ENCODE peak calls at places on chromosomes 4 and X, in eight cellular contexts. T is retinal pigment epithelial cell, I is lung, H is choroid plexus epithelial cell, W is ovary, M is brain microvascular endothelial cell, Z is H9, P is tibial nerve. B is an unnamed sample.

GRCh38 chr4:11343536-11343935 is 85.2 kb downstream of the HS3ST1 start:
- DNase-seq in P (no peak), Z (peak), T (no peak), I (no peak), M (no peak), H (no peak), W (no peak), B (no peak)

GRCh38 chr4:1201851-1202525 is 29.6 kb upstream of the SPON2 start:
- DNase-seq in W (peak), T (no peak), H (peak), Z (no peak), P (peak), I (peak), M (peak), B (peak)

GRCh38 chr4:5635826-5636196 is 72.5 kb downstream of the EVC2 start:
- DNase-seq in T (peak), M (peak), Z (no peak), P (no peak), H (peak), I (no peak), W (no peak), B (no peak)

GRCh38 chr4:168848112-168848511 is 161.9 kb downstream of the CBR4 start:
- DNase-seq in W (no peak), M (no peak), I (no peak), H (peak), P (no peak), Z (no peak), T (no peak), B (no peak)

GRCh38 chr4:165518658-165519057 is 139.8 kb downstream of the CPE start:
- DNase-seq in W (no peak), P (no peak), I (no peak), H (no peak), Z (no peak), M (no peak), T (no peak), B (no peak)

GRCh38 chrX:131987252-131987651 is 35.9 kb upstream of the STK26 start:
- DNase-seq in M (no peak), P (no peak), Z (no peak), H (no peak), I (no peak), T (no peak), W (no peak), B (no peak)

GRCh38 chr4:183164963-183165362 is 65.9 kb downstream of the WWC2 start:
- DNase-seq in T (peak), H (peak), M (no peak), Z (no peak), W (no peak), I (peak), P (no peak), B (no peak)

GRCh38 chr4:3402409-3403103 is 39.2 kb upstream of the HGFAC start:
- DNase-seq in W (no peak), H (peak), T (no peak), Z (no peak), I (no peak), M (peak), P (no peak), B (no peak)

GRCh38 chr4:86855572-86855971 is 6.4 kb upstream of the SLC10A6 start:
- DNase-seq in M (peak), I (no peak), H (peak), Z (no peak), P (no peak), T (no peak), W (no peak), B (no peak)

GRCh38 chr4:54669831-54670230 is 12.1 kb downstream of the KIT start:
- DNase-seq in H (no peak), W (no peak), I (no peak), T (no peak), M (no peak), Z (peak), P (no peak), B (no peak)

GRCh38 chr4:15888515-15888914 is 50.0 kb downstream of the FGFBP1 start:
- DNase-seq in W (no peak), H (no peak), P (no peak), M (no peak), I (no peak), T (no peak), Z (no peak), B (no peak)

GRCh38 chr4:36348403-36348938 is 67.1 kb downstream of the DTHD1 start:
- DNase-seq in T (no peak), M (no peak), H (no peak), Z (no peak), W (no peak), P (no peak), I (no peak), B (no peak)

GRCh38 chr4:183758006-183758734 is 99.1 kb downstream of the TRAPPC11 start:
- DNase-seq in P (no peak), H (peak), Z (peak), W (no peak), M (no peak), T (no peak), I (no peak), B (peak)

GRCh38 chr4:141339386-141339785 is 118.7 kb downstream of the ZNF330 start:
- DNase-seq in M (no peak), W (no peak), I (no peak), Z (no peak), P (no peak), H (no peak), T (no peak), B (no peak)

GRCh38 chr4:54998991-54999390 is 126.4 kb downstream of the KDR start:
- DNase-seq in W (no peak), I (no peak), M (peak), H (peak), P (no peak), T (peak), Z (no peak), B (no peak)

GRCh38 chr4:83011779-83012630 is 1.4 kb upstream of the LIN54 start:
- DNase-seq in H (peak), P (no peak), T (no peak), M (peak), Z (peak), W (peak), I (peak), B (peak)

GRCh38 chrX:2320580-2321327 is 180.0 kb downstream of the DHRSX start:
- DNase-seq in M (no peak), P (peak), W (no peak), Z (no peak), T (peak), I (peak), H (peak), B (no peak)

GRCh38 chr4:113157086-113157857 is 107.8 kb downstream of the ANK2 start:
- DNase-seq in T (no peak), I (no peak), M (no peak), W (no peak), Z (no peak), H (no peak), P (no peak), B (no peak)

GRCh38 chr4:109552240-109552639 is 7.8 kb upstream of the MCUB start:
- DNase-seq in Z (no peak), P (no peak), T (no peak), H (no peak), W (no peak), M (no peak), I (no peak), B (no peak)

GRCh38 chr4:85828295-85828910 is 353.5 kb downstream of the ARHGAP24 start:
- DNase-seq in P (no peak), H (peak), M (no peak), T (peak), I (no peak), Z (no peak), W (no peak), B (no peak)

GRCh38 chrX:103175944-103176753 is 38.8 kb upstream of the BEX4 start:
- DNase-seq in P (peak), H (peak), W (peak), Z (peak), I (peak), T (no peak), M (peak), B (peak)

GRCh38 chr4:17063870-17064269 is 165.4 kb upstream of the LDB2 start:
- DNase-seq in H (peak), T (no peak), W (no peak), I (no peak), P (no peak), M (peak), Z (no peak), B (no peak)

GRCh38 chr4:100977746-100978397 is 369.5 kb downstream of the PPP3CA start:
- DNase-seq in P (no peak), M (no peak), H (peak), I (no peak), Z (no peak), W (no peak), T (no peak), B (no peak)

GRCh38 chrX:21373637-21374162 is 518 bp upstream of the CNKSR2 start:
- DNase-seq in M (no peak), H (no peak), T (no peak), I (no peak), Z (peak), P (no peak), W (no peak), B (no peak)

GRCh38 chr4:119932277-119932676 is 134.4 kb downstream of the MAD2L1 start:
- DNase-seq in Z (no peak), M (no peak), W (no peak), I (no peak), P (no peak), T (no peak), H (no peak), B (no peak)

GRCh38 chr4:42350611-42351182 is 46.6 kb upstream of the SHISA3 start:
- DNase-seq in P (no peak), T (no peak), H (no peak), M (no peak), W (no peak), Z (no peak), I (no peak), B (no peak)

GRCh38 chr4:31692407-31692940 is 972.3 kb downstream of the PCDH7 start:
- DNase-seq in P (no peak), T (no peak), I (no peak), Z (no peak), H (no peak), M (no peak), W (no peak), B (no peak)
- TF ChIP-seq CTCF in P (no peak), T (no peak), I (no peak), Z (peak), H (peak), M (peak), W (no peak), B (no peak)

GRCh38 chrX:47645530-47645929 is 4.8 kb downstream of the ELK1 start:
- DNase-seq in I (no peak), P (no peak), Z (no peak), W (peak), T (no peak), M (no peak), H (peak), B (no peak)

GRCh38 chrX:47648376-47648775 is 2.0 kb downstream of the ELK1 start:
- DNase-seq in T (no peak), I (no peak), P (no peak), Z (no peak), M (no peak), W (no peak), H (peak), B (no peak)

GRCh38 chrX:47644557-47645091 is 5.7 kb downstream of the ELK1 start:
- DNase-seq in W (no peak), M (no peak), I (no peak), T (no peak), P (no peak), Z (peak), H (peak), B (no peak)

GRCh38 chrX:47646636-47647035 is 3.7 kb downstream of the ELK1 start:
- DNase-seq in P (no peak), H (no peak), T (no peak), W (no peak), Z (no peak), M (no peak), I (no peak), B (no peak)

DNA sequence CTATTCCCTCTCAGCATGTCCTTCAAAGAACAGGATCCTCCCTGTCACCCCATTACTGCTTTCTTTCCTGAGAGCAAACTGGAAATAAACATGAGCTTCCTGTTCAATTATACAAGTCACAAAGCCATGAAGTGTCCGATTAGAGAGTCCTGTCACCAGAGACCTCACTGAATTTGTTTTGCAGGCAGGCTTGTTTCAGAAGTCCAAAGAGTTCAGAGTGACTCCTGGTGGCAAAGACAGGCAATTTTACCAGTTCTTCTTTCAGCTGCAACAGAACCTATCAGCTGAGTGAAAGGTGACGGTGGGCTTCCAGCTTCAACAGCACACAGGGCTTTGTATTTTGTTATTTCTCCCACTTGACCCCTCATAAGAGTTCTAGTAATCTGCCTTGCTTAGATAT is 6.4 kb downstream of the ELK1 start:
- DNase-seq in I (no peak), W (no peak), H (peak), T (no peak), Z (no peak), P (no peak), M (no peak), B (no peak)
- TF ChIP-seq CTCF in I (no peak), W (no peak), H (peak), T (peak), Z (peak), P (no peak), M (peak), B (peak)

GRCh38 chrX:153568612-153569011 is 30.3 kb downstream of the CCNQ start:
- DNase-seq in P (no peak), W (no peak), I (no peak), H (no peak), Z (peak), M (no peak), T (no peak), B (no peak)
- TF ChIP-seq CTCF in P (no peak), W (no peak), I (no peak), H (peak), Z (peak), M (peak), T (no peak), B (no peak)

GRCh38 chr4:121050251-121050650 is 22.1 kb downstream of the NDNF start:
- DNase-seq in H (peak), I (no peak), Z (no peak), T (no peak), P (no peak), W (no peak), M (no peak), B (no peak)
- TF ChIP-seq CTCF in H (peak), I (no peak), Z (peak), T (peak), P (no peak), W (no peak), M (peak), B (no peak)

DNA sequence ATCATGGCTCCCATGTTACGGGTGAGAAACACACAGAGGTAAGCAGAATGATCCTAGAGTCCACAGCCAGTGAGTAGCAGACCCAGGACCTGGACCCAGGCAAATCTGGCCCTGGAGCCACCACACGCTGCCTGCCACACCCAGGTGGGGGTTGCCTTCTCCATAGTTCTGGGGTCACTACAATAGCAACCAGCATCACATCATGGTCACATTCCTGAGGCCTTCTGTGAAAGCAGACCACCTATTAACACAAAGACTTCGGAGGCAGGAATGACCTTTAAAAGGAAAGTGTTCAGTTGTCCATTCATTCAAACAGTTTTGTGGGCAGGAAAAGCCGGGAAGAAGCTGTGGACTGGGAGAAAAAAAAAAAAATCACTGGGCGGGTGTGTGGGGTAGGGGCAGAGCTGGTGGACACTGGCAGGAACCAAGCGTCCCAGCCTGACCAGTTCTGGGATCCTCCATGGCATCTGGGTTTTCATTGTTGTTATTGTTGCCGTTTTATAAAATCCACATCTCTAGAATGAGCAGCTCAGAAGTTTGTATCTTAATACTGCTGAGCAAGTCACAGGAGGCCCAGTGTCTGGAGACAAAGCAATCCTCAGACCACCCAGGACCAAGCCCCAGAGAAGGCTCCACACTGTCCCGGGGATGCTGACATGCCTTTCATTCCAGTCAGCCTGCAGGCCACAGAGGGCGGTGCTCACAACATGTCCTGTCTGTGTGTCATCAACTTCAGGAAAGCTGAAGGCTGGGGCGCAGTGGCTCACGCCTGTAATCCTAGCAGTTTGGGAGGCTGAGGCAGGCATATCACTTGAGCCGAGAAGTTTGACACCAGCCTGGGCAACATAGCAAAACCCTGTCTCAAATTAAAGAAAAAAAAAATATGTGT is 67.0 kb downstream of the SEL1L3 start:
- DNase-seq in W (no peak), I (no peak), Z (peak), M (peak), H (peak), P (no peak), T (peak), B (no peak)
- TF ChIP-seq CTCF in W (no peak), I (no peak), Z (peak), M (peak), H (peak), P (no peak), T (no peak), B (no peak)

GRCh38 chr4:74098628-74098995 is 383 bp downstream of the CXCL2 start:
- DNase-seq in H (peak), Z (peak), T (no peak), W (peak), M (no peak), P (no peak), I (no peak), B (peak)
- TF ChIP-seq CTCF in H (no peak), Z (no peak), T (no peak), W (no peak), M (no peak), P (no peak), I (no peak), B (no peak)

GRCh38 chrX:7283741-7284140 is 135.8 kb upstream of the PUDP start:
- DNase-seq in Z (no peak), M (no peak), P (no peak), T (no peak), W (no peak), I (no peak), H (no peak), B (no peak)
- TF ChIP-seq CTCF in Z (no peak), M (no peak), P (no peak), T (no peak), W (no peak), I (no peak), H (no peak), B (no peak)

GRCh38 chrX:153412746-153413720 is 1.8 kb downstream of the ZFP92 start:
- DNase-seq in I (no peak), P (no peak), W (no peak), Z (no peak), M (no peak), T (no peak), H (peak), B (no peak)
- TF ChIP-seq CTCF in I (no peak), P (no peak), W (no peak), Z (peak), M (peak), T (peak), H (peak), B (no peak)

DNA sequence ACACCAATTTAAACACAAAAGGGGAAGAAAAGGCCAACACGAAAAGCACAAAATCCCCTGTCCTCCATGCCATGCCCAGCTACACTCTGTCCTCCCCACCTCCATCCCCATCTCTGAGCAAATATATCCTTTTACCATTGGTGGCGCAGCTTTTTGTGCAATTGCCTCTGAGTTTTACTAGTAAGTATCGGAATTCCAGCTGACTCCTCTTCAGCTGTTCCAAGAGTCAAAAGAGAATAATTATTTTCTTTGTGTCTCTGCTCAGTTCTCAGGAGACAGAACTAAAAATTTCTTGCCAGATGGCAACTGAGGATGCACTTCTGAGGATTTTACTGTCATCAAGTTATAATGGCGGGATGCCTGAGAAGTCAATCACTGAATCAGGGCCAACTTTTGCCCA is 15.4 kb upstream of the ADGRA3 start:
- DNase-seq in M (no peak), H (no peak), T (no peak), W (no peak), P (no peak), I (no peak), Z (no peak), B (no peak)
- TF ChIP-seq CTCF in M (no peak), H (no peak), T (no peak), W (no peak), P (no peak), I (no peak), Z (no peak), B (no peak)